ENCODE peak calls at places on chromosomes 1 and 21, in seven cellular contexts. M, Q, L, E, W, K and B are unnamed samples.

GRCh38 chr1:155254714-155255242 is 505 bp downstream of the ENTREP3 start:
- DNase-seq in K (no peak), W (no peak), Q (no peak), M (no peak), E (no peak), L (peak; percentile 29), B (no peak)

GRCh38 chr1:3345792-3346191 is 108.7 kb upstream of the ARHGEF16 start:
- DNase-seq in W (no peak), Q (no peak), M (no peak), E (no peak), K (no peak), L (no peak), B (no peak)

GRCh38 chr1:55081905-55082296 is 42.6 kb downstream of the PCSK9 start:
- DNase-seq in W (no peak), Q (no peak), E (no peak), K (no peak), L (no peak), M (no peak), B (no peak)

GRCh38 chr1:100292711-100293110 is 26.7 kb downstream of the RTCA start:
- DNase-seq in L (no peak), M (no peak), K (no peak), Q (no peak), E (no peak), W (no peak), B (no peak)

GRCh38 chr1:151311589-151312331 is 15.5 kb downstream of the PI4KB start:
- DNase-seq in M (peak; percentile 96), L (peak; percentile 100), Q (peak; percentile 93), E (peak; percentile 100), W (peak; percentile 94), K (no peak), B (no peak)

GRCh38 chr1:212684511-212685090 is 15.0 kb downstream of the BATF3 start:
- DNase-seq in K (no peak), M (no peak), L (no peak), Q (no peak), E (no peak), W (no peak), B (no peak)

GRCh38 chr1:197924516-197925123 is 7.4 kb downstream of the LHX9 start:
- DNase-seq in W (peak; percentile 44), M (peak; percentile 21), K (no peak), Q (peak; percentile 15), L (peak; percentile 84), E (peak; percentile 60), B (no peak)

GRCh38 chr1:23825076-23825761 is at the start of gene HMGCL:
- DNase-seq in K (peak; percentile 82), E (peak; percentile 74), M (peak; percentile 42), Q (peak; percentile 52), W (peak; percentile 71), L (peak; percentile 86), B (peak; percentile 68)

GRCh38 chr1:41485605-41486004 is 1.1 kb upstream of the EDN2 start:
- DNase-seq in W (no peak), Q (no peak), L (peak; percentile 60), K (no peak), M (no peak), E (peak; percentile 47), B (no peak)

GRCh38 chr1:13948851-13949490 is 249.0 kb downstream of the PRDM2 start:
- DNase-seq in M (no peak), W (no peak), E (no peak), Q (no peak), L (peak; percentile 77), K (no peak), B (no peak)

GRCh38 chr1:8472668-8473067 is 154.8 kb downstream of the SLC45A1 start:
- DNase-seq in L (no peak), E (no peak), W (no peak), Q (no peak), K (no peak), M (no peak), B (no peak)

GRCh38 chr1:110011527-110012041 is 22.8 kb upstream of the STRIP1 start:
- DNase-seq in Q (no peak), E (peak; percentile 72), M (no peak), K (no peak), W (peak; percentile 48), L (peak; percentile 73), B (no peak)

GRCh38 chr1:121413817-121414216 is 229.0 kb downstream of the SRGAP2C start:
- DNase-seq in K (no peak), Q (no peak), L (no peak), M (no peak), W (no peak), E (no peak), B (no peak)

GRCh38 chr1:206816390-206817287 is 44.3 kb upstream of the IL10 start:
- DNase-seq in E (no peak), W (no peak), K (no peak), Q (no peak), L (no peak), M (no peak), B (no peak)

GRCh38 chr1:42142894-42143675 is 10.1 kb upstream of the GUCA2B start:
- DNase-seq in Q (no peak), K (no peak), E (peak; percentile 67), L (no peak), W (no peak), M (no peak), B (no peak)

GRCh38 chr1:3912809-3913685 is 13.0 kb upstream of the C1orf174 start:
- DNase-seq in M (no peak), Q (no peak), E (no peak), L (no peak), K (no peak), W (no peak), B (no peak)

GRCh38 chr1:180571832-180572636 is 13.3 kb downstream of the OVAAL start:
- DNase-seq in E (peak; percentile 91), M (no peak), K (no peak), W (no peak), Q (no peak), L (peak; percentile 64), B (no peak)

GRCh38 chr1:234730542-234731370 is 120.8 kb upstream of the IRF2BP2 start:
- DNase-seq in K (no peak), E (no peak), W (no peak), M (no peak), Q (no peak), L (no peak), B (no peak)

GRCh38 chr1:66532798-66533783 is 862 bp upstream of the SGIP1 start:
- DNase-seq in M (peak; percentile 63), W (peak; percentile 44), E (peak; percentile 29), Q (no peak), K (no peak), L (no peak), B (no peak)

GRCh38 chr1:178004926-178005391 is 35.1 kb upstream of the SEC16B start:
- DNase-seq in K (no peak), W (no peak), M (peak; percentile 11), Q (no peak), L (peak; percentile 27), E (peak; percentile 83), B (no peak)

GRCh38 chr1:7608628-7609295 is 162.3 kb upstream of the VAMP3 start:
- DNase-seq in W (no peak), K (peak; percentile 21), E (no peak), L (no peak), M (no peak), Q (no peak), B (no peak)

GRCh38 chr1:46705408-46705807 is 13.5 kb downstream of the EFCAB14 start:
- DNase-seq in E (peak; percentile 69), L (no peak), M (no peak), W (no peak), Q (no peak), K (no peak), B (no peak)

GRCh38 chr1:245124241-245124640 is 30.5 kb upstream of the KIF26B start:
- DNase-seq in W (no peak), M (no peak), Q (no peak), K (no peak), E (no peak), L (no peak), B (no peak)

GRCh38 chr1:245118806-245119205 is 36.0 kb upstream of the KIF26B start:
- DNase-seq in Q (no peak), L (no peak), E (no peak), M (no peak), K (no peak), W (no peak), B (no peak)

GRCh38 chr1:245118066-245118465 is 36.7 kb upstream of the KIF26B start:
- DNase-seq in W (no peak), L (no peak), Q (no peak), E (no peak), M (no peak), K (no peak), B (no peak)

GRCh38 chr1:245124644-245125043 is 30.1 kb upstream of the KIF26B start:
- DNase-seq in W (no peak), Q (no peak), L (no peak), K (no peak), E (no peak), M (no peak), B (no peak)

GRCh38 chr1:245121523-245121922 is 33.3 kb upstream of the KIF26B start:
- DNase-seq in Q (no peak), E (no peak), M (no peak), L (no peak), W (no peak), K (no peak), B (no peak)
- TF ChIP-seq CTCF in Q (no peak), E (no peak), M (peak; percentile 2), L (no peak), W (no peak), K (no peak), B (no peak)

GRCh38 chr1:56967900-56968832 is 2.4 kb upstream of the C8B start:
- DNase-seq in E (peak; percentile 1), M (no peak), K (peak; percentile 54), W (no peak), Q (no peak), L (peak; percentile 42), B (no peak)
- TF ChIP-seq CTCF in E (no peak), M (peak; percentile 72), K (peak; percentile 69), W (peak; percentile 50), Q (peak; percentile 74), L (peak; percentile 34), B (peak; percentile 56)

GRCh38 chr21:46346296-46347202 is 22.6 kb downstream of the PCNT start:
- DNase-seq in L (no peak), K (no peak), Q (no peak), W (no peak), M (no peak), E (no peak), B (no peak)

GRCh38 chr21:46347203-46347550 is 23.2 kb downstream of the PCNT start:
- DNase-seq in L (no peak), W (no peak), K (no peak), E (no peak), M (no peak), Q (no peak), B (no peak)

GRCh38 chr21:46349134-46349760 is 25.3 kb downstream of the PCNT start:
- DNase-seq in E (no peak), Q (no peak), W (no peak), L (no peak), M (no peak), K (no peak), B (no peak)

GRCh38 chr21:46345861-46346260 is 21.9 kb downstream of the PCNT start:
- DNase-seq in Q (no peak), E (no peak), W (no peak), M (no peak), L (no peak), K (no peak), B (no peak)

GRCh38 chr21:46347791-46348381 is 23.9 kb downstream of the PCNT start:
- DNase-seq in E (no peak), M (no peak), W (no peak), L (peak; percentile 89), K (no peak), Q (no peak), B (no peak)
- TF ChIP-seq CTCF in E (no peak), M (no peak), W (no peak), L (peak; percentile 6), K (no peak), Q (no peak), B (no peak)

GRCh38 chr1:223244366-223245103 is 101.5 kb upstream of the TLR5 start:
- DNase-seq in M (no peak), E (no peak), L (peak; percentile 36), K (no peak), W (no peak), Q (no peak), B (no peak)
- TF ChIP-seq CTCF in M (peak; percentile 44), E (no peak), L (no peak), K (no peak), W (peak; percentile 39), Q (no peak), B (peak; percentile 18)